ENCODE peak calls at places on chromosome 1, in nine cellular contexts. One of them, this sample, is unnamed.

GRCh38 chr1:47175227-47175934 is 14.5 kb downstream of the PDZK1IP1 start:
- DNase-seq in RWPE1: peak; percentile 74
- DNase-seq in stimulated activated CD4-positive, alpha-beta T cell treated with anti-CD3 and anti-CD28 coated beads, Interleukin-1b, Interleukin-23, amount 100 ng/mL, for 24 hours: peak; percentile 21
- DNase-seq in naive B cell: no peak
- DNase-seq in stimulated activated CD8-positive, alpha-beta memory T cell treated with anti-CD3 and anti-CD28 coated beads, Interleukin-15, amount 100 ng/mL, for 1 hour: peak; percentile 20
- DNase-seq in dorsolateral prefrontal cortex: peak; percentile 55
- DNase-seq in cardiac muscle cell: peak; percentile 64
- DNase-seq in midbrain: peak; percentile 72
- DNase-seq in ELR: peak; percentile 76
- DNase-seq in this sample: no peak

GRCh38 chr1:23524716-23525401 is 6.2 kb downstream of the E2F2 start:
- DNase-seq in stimulated activated CD4-positive, alpha-beta T cell treated with anti-CD3 and anti-CD28 coated beads, Interleukin-1b, Interleukin-23, amount 100 ng/mL, for 24 hours: no peak
- DNase-seq in RWPE1: no peak
- DNase-seq in cardiac muscle cell: no peak
- DNase-seq in stimulated activated CD8-positive, alpha-beta memory T cell treated with anti-CD3 and anti-CD28 coated beads, Interleukin-15, amount 100 ng/mL, for 1 hour: no peak
- DNase-seq in naive B cell: peak; percentile 40
- DNase-seq in midbrain: no peak
- DNase-seq in dorsolateral prefrontal cortex: no peak
- DNase-seq in ELR: no peak
- DNase-seq in this sample: no peak

GRCh38 chr1:53552146-53552940 is 93.1 kb downstream of the DMRTB1 start:
- DNase-seq in midbrain: no peak
- DNase-seq in cardiac muscle cell: no peak
- DNase-seq in RWPE1: no peak
- DNase-seq in dorsolateral prefrontal cortex: peak; percentile 10
- DNase-seq in stimulated activated CD8-positive, alpha-beta memory T cell treated with anti-CD3 and anti-CD28 coated beads, Interleukin-15, amount 100 ng/mL, for 1 hour: no peak
- DNase-seq in stimulated activated CD4-positive, alpha-beta T cell treated with anti-CD3 and anti-CD28 coated beads, Interleukin-1b, Interleukin-23, amount 100 ng/mL, for 24 hours: no peak
- DNase-seq in ELR: no peak
- DNase-seq in naive B cell: no peak
- DNase-seq in this sample: no peak

GRCh38 chr1:226635456-226635941 is 86.9 kb downstream of the STUM start:
- DNase-seq in dorsolateral prefrontal cortex: peak; percentile 16
- DNase-seq in cardiac muscle cell: no peak
- DNase-seq in ELR: no peak
- DNase-seq in midbrain: no peak
- DNase-seq in RWPE1: no peak
- DNase-seq in stimulated activated CD4-positive, alpha-beta T cell treated with anti-CD3 and anti-CD28 coated beads, Interleukin-1b, Interleukin-23, amount 100 ng/mL, for 24 hours: no peak
- DNase-seq in stimulated activated CD8-positive, alpha-beta memory T cell treated with anti-CD3 and anti-CD28 coated beads, Interleukin-15, amount 100 ng/mL, for 1 hour: no peak
- DNase-seq in naive B cell: no peak
- DNase-seq in this sample: no peak

GRCh38 chr1:170682159-170682558 is 18.2 kb downstream of the PRRX1 start:
- DNase-seq in ELR: peak; percentile 63
- DNase-seq in stimulated activated CD8-positive, alpha-beta memory T cell treated with anti-CD3 and anti-CD28 coated beads, Interleukin-15, amount 100 ng/mL, for 1 hour: no peak
- DNase-seq in naive B cell: no peak
- DNase-seq in cardiac muscle cell: no peak
- DNase-seq in RWPE1: no peak
- DNase-seq in stimulated activated CD4-positive, alpha-beta T cell treated with anti-CD3 and anti-CD28 coated beads, Interleukin-1b, Interleukin-23, amount 100 ng/mL, for 24 hours: no peak
- DNase-seq in dorsolateral prefrontal cortex: no peak
- DNase-seq in midbrain: no peak
- DNase-seq in this sample: no peak

GRCh38 chr1:9363061-9363471 is 70.4 kb downstream of the SPSB1 start:
- DNase-seq in stimulated activated CD8-positive, alpha-beta memory T cell treated with anti-CD3 and anti-CD28 coated beads, Interleukin-15, amount 100 ng/mL, for 1 hour: no peak
- DNase-seq in ELR: no peak
- DNase-seq in midbrain: peak; percentile 79
- DNase-seq in stimulated activated CD4-positive, alpha-beta T cell treated with anti-CD3 and anti-CD28 coated beads, Interleukin-1b, Interleukin-23, amount 100 ng/mL, for 24 hours: no peak
- DNase-seq in RWPE1: no peak
- DNase-seq in cardiac muscle cell: no peak
- DNase-seq in dorsolateral prefrontal cortex: peak; percentile 75
- DNase-seq in naive B cell: no peak
- DNase-seq in this sample: no peak

GRCh38 chr1:213899413-213899812 is 88.4 kb upstream of the PROX1 start:
- DNase-seq in stimulated activated CD8-positive, alpha-beta memory T cell treated with anti-CD3 and anti-CD28 coated beads, Interleukin-15, amount 100 ng/mL, for 1 hour: no peak
- DNase-seq in cardiac muscle cell: no peak
- DNase-seq in naive B cell: no peak
- DNase-seq in ELR: no peak
- DNase-seq in RWPE1: no peak
- DNase-seq in dorsolateral prefrontal cortex: no peak
- DNase-seq in midbrain: no peak
- DNase-seq in stimulated activated CD4-positive, alpha-beta T cell treated with anti-CD3 and anti-CD28 coated beads, Interleukin-1b, Interleukin-23, amount 100 ng/mL, for 24 hours: no peak
- DNase-seq in this sample: no peak

GRCh38 chr1:157384252-157384651 is 168.1 kb downstream of the FCRL5 start:
- DNase-seq in stimulated activated CD8-positive, alpha-beta memory T cell treated with anti-CD3 and anti-CD28 coated beads, Interleukin-15, amount 100 ng/mL, for 1 hour: no peak
- DNase-seq in naive B cell: no peak
- DNase-seq in midbrain: no peak
- DNase-seq in cardiac muscle cell: no peak
- DNase-seq in RWPE1: no peak
- DNase-seq in ELR: no peak
- DNase-seq in stimulated activated CD4-positive, alpha-beta T cell treated with anti-CD3 and anti-CD28 coated beads, Interleukin-1b, Interleukin-23, amount 100 ng/mL, for 24 hours: no peak
- DNase-seq in dorsolateral prefrontal cortex: no peak
- DNase-seq in this sample: no peak

GRCh38 chr1:224377676-224378006 is 21.0 kb downstream of the CNIH4 start:
- DNase-seq in RWPE1: peak; percentile 41
- DNase-seq in stimulated activated CD4-positive, alpha-beta T cell treated with anti-CD3 and anti-CD28 coated beads, Interleukin-1b, Interleukin-23, amount 100 ng/mL, for 24 hours: no peak
- DNase-seq in dorsolateral prefrontal cortex: no peak
- DNase-seq in cardiac muscle cell: no peak
- DNase-seq in ELR: peak; percentile 74
- DNase-seq in midbrain: no peak
- DNase-seq in naive B cell: no peak
- DNase-seq in stimulated activated CD8-positive, alpha-beta memory T cell treated with anti-CD3 and anti-CD28 coated beads, Interleukin-15, amount 100 ng/mL, for 1 hour: no peak
- DNase-seq in this sample: no peak